ENCODE peak calls at places on chromosomes 1 and 21, in six cellular contexts. U is K562, X is A549, Y is H1, E is HepG2, W is endothelial cell of umbilical vein. C is an unnamed sample.

GRCh38 chr1:165143437-165144065 is 213.0 kb downstream of the LMX1A start:
- DNase-seq in U (peak), X (no peak), Y (peak), E (peak), W (no peak), C (peak)

GRCh38 chr1:169103443-169103842 is 3.0 kb upstream of the ATP1B1 start:
- DNase-seq in U (no peak), X (no peak), Y (no peak), E (no peak), W (no peak), C (no peak)

GRCh38 chr1:10694274-10694632 is 102.2 kb downstream of the CASZ1 start:
- DNase-seq in U (no peak), X (peak), Y (no peak), E (no peak), W (peak), C (no peak)

GRCh38 chr1:2415801-2416208 is 3.4 kb upstream of the PEX10 start:
- DNase-seq in U (no peak), X (no peak), Y (no peak), E (no peak), W (no peak), C (no peak)

GRCh38 chr1:234683856-234684632 is 74.1 kb upstream of the IRF2BP2 start:
- DNase-seq in U (no peak), X (peak), Y (no peak), E (peak), W (peak), C (no peak)

GRCh38 chr1:210597555-210598134 is 268.9 kb downstream of the HHAT start:
- DNase-seq in U (no peak), X (peak), Y (no peak), E (peak), W (no peak), C (no peak)

GRCh38 chr1:226912587-226913176 is 27.4 kb upstream of the COQ8A start:
- DNase-seq in U (peak), X (peak), Y (peak), E (peak), W (peak), C (peak)

GRCh38 chr1:20233394-20233793 is 47.1 kb upstream of the PLA2G2C start:
- DNase-seq in U (peak), X (peak), Y (no peak), E (peak), W (peak), C (no peak)

GRCh38 chr1:96361961-96362360 is 359.6 kb upstream of the PTBP2 start:
- DNase-seq in U (no peak), X (no peak), Y (no peak), E (no peak), W (no peak), C (no peak)

GRCh38 chr1:23922321-23922943 is 9.3 kb upstream of the CNR2 start:
- DNase-seq in U (no peak), X (no peak), Y (no peak), E (no peak), W (no peak), C (no peak)

GRCh38 chr1:31529999-31530705 is 46.2 kb upstream of the TINAGL1 start:
- DNase-seq in U (no peak), X (no peak), Y (no peak), E (no peak), W (no peak), C (no peak)

GRCh38 chr21:42106425-42106824 is 35.3 kb downstream of the UMODL1 start:
- DNase-seq in U (no peak), X (no peak), Y (no peak), E (no peak), W (no peak), C (no peak)
- TF ChIP-seq JUN in U (no peak), X (no peak), Y (no peak), E (no peak), W (no peak), C (no peak)

GRCh38 chr1:86976664-86977063 is 62.2 kb downstream of the HS2ST1 start:
- DNase-seq in U (no peak), X (no peak), Y (no peak), E (no peak), W (no peak), C (no peak)

GRCh38 chr1:86970938-86971337 is 56.5 kb downstream of the HS2ST1 start:
- DNase-seq in U (no peak), X (no peak), Y (no peak), E (no peak), W (no peak), C (no peak)

GRCh38 chr1:86975993-86976392 is 61.6 kb downstream of the HS2ST1 start:
- DNase-seq in U (no peak), X (no peak), Y (no peak), E (no peak), W (no peak), C (no peak)

GRCh38 chr1:86971778-86972177 is 57.3 kb downstream of the HS2ST1 start:
- DNase-seq in U (no peak), X (no peak), Y (no peak), E (no peak), W (no peak), C (no peak)

DNA sequence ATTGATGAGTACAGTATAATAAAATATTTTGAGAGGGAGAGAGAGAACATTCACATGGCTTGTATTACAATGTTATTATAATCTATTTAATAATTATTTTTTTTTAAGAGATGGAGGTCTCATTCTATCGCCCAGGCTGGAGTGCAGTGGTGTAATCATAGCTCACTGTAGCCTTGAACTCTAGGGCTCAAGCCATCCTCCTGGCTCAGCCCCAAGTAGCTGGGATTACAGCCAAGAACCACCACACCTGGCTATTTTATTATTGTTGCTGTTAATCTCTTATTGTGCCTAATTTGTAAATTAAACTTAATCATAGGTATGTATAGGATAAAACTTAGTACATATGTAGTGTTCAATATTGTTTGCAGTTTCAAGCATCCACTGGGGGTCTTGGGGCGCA is 57.8 kb downstream of the HS2ST1 start:
- DNase-seq in U (no peak), X (no peak), Y (no peak), E (no peak), W (no peak), C (no peak)
- TF ChIP-seq JUN in U (no peak), X (no peak), Y (no peak), E (no peak), W (no peak), C (no peak)

DNA sequence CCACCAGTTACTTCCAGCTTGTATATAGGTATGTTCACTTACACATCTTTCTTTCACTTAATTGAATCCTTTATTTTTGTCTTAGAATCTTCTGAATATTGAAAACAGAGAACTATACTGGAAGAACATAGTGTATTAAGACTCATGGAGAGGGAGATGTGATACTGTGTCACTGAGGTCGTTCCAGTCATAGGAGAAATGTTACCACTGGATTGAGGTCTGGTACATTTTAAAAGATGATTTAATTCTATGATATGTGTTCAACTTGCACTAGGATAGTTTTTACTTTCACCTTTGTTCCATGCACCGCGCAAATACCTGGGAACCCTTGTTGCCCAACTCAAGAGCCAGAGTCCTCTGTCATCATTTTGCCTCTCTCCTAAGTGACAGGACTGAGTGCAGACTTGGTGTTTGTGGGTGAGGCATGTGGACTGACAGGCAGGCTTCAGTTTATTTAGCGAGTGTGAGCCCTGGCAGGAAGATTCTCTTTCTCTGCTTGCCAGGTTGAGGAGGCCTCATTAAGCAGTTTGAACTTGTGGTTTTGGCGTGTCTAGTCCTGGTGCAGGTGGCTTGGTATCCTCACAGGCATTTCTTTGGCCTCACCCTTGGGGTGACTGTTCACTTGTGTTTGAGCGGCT is 63.7 kb downstream of the DYRK1A start:
- DNase-seq in U (no peak), X (no peak), Y (no peak), E (peak), W (no peak), C (no peak)
- TF ChIP-seq JUN in U (no peak), X (no peak), Y (no peak), E (no peak), W (no peak), C (no peak)

GRCh38 chr1:28682840-28683239 is 14.3 kb downstream of the GMEB1 start:
- DNase-seq in U (peak), X (no peak), Y (no peak), E (no peak), W (no peak), C (no peak)
- TF ChIP-seq JUN in U (no peak), X (no peak), Y (no peak), E (no peak), W (no peak), C (no peak)

DNA sequence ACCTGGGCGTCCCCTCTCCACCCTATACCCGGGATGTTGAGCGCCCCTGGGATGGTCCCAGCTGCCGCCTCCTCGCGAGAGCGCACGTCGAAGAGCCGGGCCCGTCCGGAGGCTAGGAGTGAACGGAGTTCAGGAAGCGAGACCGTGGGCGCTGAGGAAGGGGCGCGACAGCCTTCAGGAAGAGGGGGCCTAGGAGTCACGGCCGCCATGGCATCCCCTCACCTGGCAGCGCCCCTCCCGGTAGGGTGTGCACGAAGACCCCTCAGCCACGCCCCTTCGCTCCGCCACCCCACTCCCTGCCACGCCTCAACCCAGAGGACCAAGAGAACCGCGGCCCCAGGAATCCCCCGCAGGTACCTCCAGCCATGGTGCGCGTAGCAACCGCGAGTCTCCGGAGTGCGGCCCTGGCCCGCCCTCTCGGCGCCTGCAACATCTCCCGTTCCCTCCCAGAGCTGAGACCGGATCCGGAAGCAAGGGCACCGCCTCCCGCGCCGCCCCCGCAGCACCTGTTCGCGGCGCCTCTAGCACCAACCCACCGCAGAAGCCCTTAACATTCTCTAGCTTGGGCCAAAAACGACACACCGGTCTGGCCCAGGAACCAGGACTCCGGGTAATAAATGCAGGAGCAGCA is at the start of gene TSTD1:
- DNase-seq in U (peak), X (no peak), Y (peak), E (no peak), W (no peak), C (peak)
- TF ChIP-seq JUN in U (no peak), X (no peak), Y (no peak), E (no peak), W (no peak), C (peak)

DNA sequence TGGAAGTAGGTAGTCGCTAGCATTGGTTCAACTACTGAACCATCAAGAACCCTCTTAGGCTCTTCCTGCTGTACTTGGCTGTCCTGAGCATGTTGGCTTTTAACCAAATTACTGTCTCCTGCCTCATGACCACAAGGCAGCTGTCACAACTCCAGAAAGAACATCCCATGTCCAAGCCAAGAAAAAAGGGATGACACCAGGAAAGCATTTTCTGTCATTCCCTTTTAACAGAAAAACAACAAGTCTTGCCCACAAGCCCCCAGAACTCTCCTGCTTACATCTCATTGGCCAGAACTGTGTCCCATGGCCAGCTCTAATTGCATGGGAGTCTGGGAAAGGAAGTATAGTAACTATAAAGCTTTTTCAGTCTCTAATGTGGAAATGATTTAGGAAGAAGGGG is 2.4 kb upstream of the RNU5D-1 start:
- DNase-seq in U (no peak), X (no peak), Y (no peak), E (no peak), W (no peak), C (no peak)
- TF ChIP-seq JUN in U (no peak), X (no peak), Y (no peak), E (no peak), W (no peak), C (no peak)

GRCh38 chr21:26811031-26811430 is 34.2 kb downstream of the ADAMTS1 start:
- DNase-seq in U (no peak), X (no peak), Y (no peak), E (no peak), W (no peak), C (no peak)

GRCh38 chr21:26815197-26815596 is 30.0 kb downstream of the ADAMTS1 start:
- DNase-seq in U (no peak), X (no peak), Y (no peak), E (no peak), W (no peak), C (no peak)

GRCh38 chr21:26813426-26813998 is 31.7 kb downstream of the ADAMTS1 start:
- DNase-seq in U (no peak), X (no peak), Y (no peak), E (no peak), W (no peak), C (no peak)

GRCh38 chr21:26810266-26810665 is 34.9 kb downstream of the ADAMTS1 start:
- DNase-seq in U (no peak), X (no peak), Y (no peak), E (no peak), W (no peak), C (no peak)

DNA sequence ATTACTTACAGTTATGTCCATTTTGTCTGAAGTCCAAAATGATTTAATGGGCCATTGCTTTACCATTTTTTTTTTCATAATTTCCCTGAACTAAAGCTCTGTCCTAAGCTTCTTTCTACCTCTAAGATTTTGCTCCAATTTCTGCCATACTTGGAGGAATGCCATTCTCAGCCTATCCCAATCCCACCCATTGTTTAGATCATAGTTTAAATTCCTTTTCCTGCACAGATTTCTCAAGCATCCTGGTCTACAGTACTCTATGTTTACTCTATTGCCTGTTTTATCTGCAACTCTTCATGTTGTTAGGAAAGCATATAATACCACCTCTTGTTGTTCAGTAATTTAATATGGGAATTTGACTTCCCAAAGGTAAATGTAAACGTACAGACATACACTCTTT is 30.8 kb downstream of the ADAMTS1 start:
- DNase-seq in U (no peak), X (no peak), Y (no peak), E (no peak), W (no peak), C (no peak)
- TF ChIP-seq JUN in U (no peak), X (no peak), Y (no peak), E (no peak), W (no peak), C (no peak)